ENCODE peak calls at places on chromosome 18, in four cellular contexts. R is IMR-90, B is H9, T is H1. N is an unnamed sample.

GRCh38 chr18:67432806-67433205 is 83.7 kb downstream of the DSEL start:
- DNase-seq in R (peak; percentile 63), B (no peak), T (no peak), N (no peak)

GRCh38 chr18:22448238-22448637 is 30.5 kb upstream of the CTAGE1 start:
- DNase-seq in R (no peak), B (no peak), T (no peak), N (no peak)

GRCh38 chr18:73901589-73901988 is 246.0 kb downstream of the FBXO15 start:
- DNase-seq in R (no peak), B (no peak), T (no peak), N (no peak)

GRCh38 chr18:41449612-41450011 is 505.4 kb upstream of the PIK3C3 start:
- DNase-seq in R (no peak), B (no peak), T (no peak), N (no peak)

GRCh38 chr18:702957-703659 is 9.3 kb downstream of the ENOSF1 start:
- DNase-seq in R (peak; percentile 91), B (no peak), T (peak; percentile 23), N (no peak)

GRCh38 chr18:70649683-70650082 is 360.8 kb downstream of the SOCS6 start:
- DNase-seq in R (no peak), B (no peak), T (no peak), N (no peak)

GRCh38 chr18:48818329-48819254 is 132.2 kb downstream of the SMAD7 start:
- DNase-seq in R (no peak), B (peak; percentile 17), T (peak; percentile 37), N (no peak)

GRCh38 chr18:70015127-70015526 is 67.5 kb upstream of the CD226 start:
- DNase-seq in R (no peak), B (no peak), T (no peak), N (no peak)

GRCh38 chr18:421236-422155 is 79.0 kb downstream of the COLEC12 start:
- DNase-seq in R (peak; percentile 64), B (no peak), T (no peak), N (no peak)

GRCh38 chr18:57805117-57805516 is 2.0 kb upstream of the ATP8B1 start:
- DNase-seq in R (no peak), B (no peak), T (no peak), N (no peak)

GRCh38 chr18:57806201-57806890 is 3.2 kb upstream of the ATP8B1 start:
- DNase-seq in R (no peak), B (no peak), T (no peak), N (no peak)

GRCh38 chr18:57807336-57808117 is 4.4 kb upstream of the ATP8B1 start:
- DNase-seq in R (peak; percentile 82), B (no peak), T (no peak), N (no peak)

GRCh38 chr18:57809190-57809589 is 6.1 kb upstream of the ATP8B1 start:
- DNase-seq in R (no peak), B (no peak), T (no peak), N (no peak)

DNA sequence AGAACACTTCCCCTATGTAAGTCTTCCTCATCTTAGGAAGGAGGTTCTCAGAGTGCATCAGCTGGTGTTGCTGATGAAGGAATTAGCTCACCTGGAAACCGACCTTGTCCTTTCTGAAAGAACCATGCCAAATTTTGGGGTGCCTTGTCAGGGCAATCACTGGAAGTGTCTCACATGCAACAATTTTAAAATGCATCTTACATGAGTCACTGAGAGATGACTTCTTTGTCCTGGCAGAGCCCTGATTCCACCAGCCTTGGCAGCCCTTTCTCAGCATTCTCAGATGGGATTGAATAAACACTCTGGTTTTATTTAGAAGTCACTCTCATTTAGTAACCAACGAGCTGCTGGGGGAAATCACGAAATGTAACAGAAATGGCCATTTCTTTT is 3.8 kb upstream of the ATP8B1 start:
- DNase-seq in R (peak; percentile 89), B (no peak), T (no peak), N (no peak)
- H3K4me2 ChIP-seq in R (peak overlapping the region; percentile 90), B (no peak overlapping the region), T (no peak overlapping the region), N (no peak overlapping the region)

GRCh38 chr18:50115095-50115494 is 79.9 kb downstream of the MYO5B start:
- DNase-seq in R (no peak), B (no peak), T (no peak), N (no peak)

GRCh38 chr18:50114448-50114847 is 80.5 kb downstream of the MYO5B start:
- DNase-seq in R (no peak), B (no peak), T (no peak), N (no peak)

GRCh38 chr18:50113726-50114125 is 81.2 kb downstream of the MYO5B start:
- DNase-seq in R (no peak), B (no peak), T (no peak), N (no peak)

GRCh38 chr18:50107468-50107867 is 87.5 kb downstream of the MYO5B start:
- DNase-seq in R (no peak), B (no peak), T (no peak), N (no peak)

DNA sequence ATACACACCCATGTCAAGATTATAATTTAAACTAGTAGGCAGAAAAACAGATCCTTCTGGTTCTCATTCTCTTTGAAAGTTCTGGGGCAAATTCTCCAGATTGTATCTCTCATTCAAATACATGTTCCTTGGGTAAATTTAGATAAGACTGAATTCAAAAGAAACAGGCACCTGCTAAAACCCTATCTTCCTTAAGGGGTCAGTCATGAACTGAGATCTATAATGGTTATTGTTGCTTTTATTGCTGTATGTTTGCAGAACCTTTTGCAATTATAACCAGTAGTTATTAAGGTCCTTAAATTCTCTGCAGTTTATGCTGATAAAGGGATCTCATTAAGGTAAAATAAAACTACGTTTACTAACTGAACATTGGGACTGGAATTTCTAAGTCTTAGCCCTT is 83.5 kb downstream of the MYO5B start:
- DNase-seq in R (no peak), B (no peak), T (no peak), N (no peak)
- H3K27me3 ChIP-seq in R (no peaks in the 10 kb centered on the region), B (no peaks in the 10 kb centered on the region), T (no peaks in the 10 kb centered on the region), N (peaks cover 2% of the 10 kb centered on the region)

DNA sequence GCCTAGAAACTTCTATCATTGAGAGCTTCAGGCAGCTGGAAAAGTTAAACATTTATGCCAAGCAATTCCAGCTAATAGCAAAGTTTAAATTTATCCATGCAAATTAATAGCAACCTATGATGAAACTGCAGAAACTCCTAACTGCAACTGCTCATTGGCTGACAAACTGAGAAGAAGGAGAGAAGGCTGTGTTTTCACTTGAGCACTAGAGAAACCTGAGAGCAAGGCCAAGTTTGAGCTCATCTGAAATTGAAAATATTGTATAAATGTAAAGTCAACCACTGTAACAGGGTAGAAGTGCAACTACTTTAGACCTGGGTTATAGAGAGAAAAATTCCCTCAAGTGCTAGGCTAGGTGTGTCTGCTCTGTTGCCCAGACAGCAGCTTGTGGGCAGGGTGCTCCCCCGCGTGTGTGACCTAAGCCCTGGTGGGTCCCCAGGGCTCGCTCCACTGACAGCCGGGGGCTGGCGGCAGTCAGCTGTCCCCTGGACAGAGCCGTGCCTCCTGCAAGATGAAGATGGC is 50.2 kb downstream of the CABYR start:
- DNase-seq in R (peak; percentile 70), B (no peak), T (no peak), N (no peak)
- H3K23ac ChIP-seq in R (no peak overlapping the region), B (no peak overlapping the region), T (no peak overlapping the region), N (no peak overlapping the region)

DNA sequence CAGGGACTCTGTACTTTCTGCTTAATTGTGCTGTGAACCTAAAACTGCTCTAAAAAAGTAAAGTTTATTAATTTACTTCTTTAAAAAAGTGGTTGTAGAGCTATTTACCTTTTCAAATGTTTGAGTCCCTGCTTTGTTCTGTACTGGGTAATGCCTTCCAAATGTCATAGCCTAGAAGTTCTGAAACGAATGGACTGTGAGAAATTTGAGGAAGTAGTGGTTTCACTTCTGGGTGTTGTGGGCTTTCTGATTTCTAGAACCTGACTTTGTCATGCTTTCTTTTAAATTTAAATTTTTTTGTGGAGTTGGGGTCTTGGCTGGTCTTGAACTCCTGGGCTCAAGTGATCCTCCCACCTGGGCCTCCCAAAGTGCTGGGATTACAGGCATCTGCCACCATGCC is 44.6 kb downstream of the SMAD4 start:
- DNase-seq in R (no peak), B (no peak), T (no peak), N (no peak)
- H3K4me2 ChIP-seq in R (no peak overlapping the region), B (no peak overlapping the region), T (no peak overlapping the region), N (no peak overlapping the region)

GRCh38 chr18:78619854-78620253 is 359.8 kb upstream of the SALL3 start:
- DNase-seq in R (no peak), B (peak; percentile 36), T (no peak), N (no peak)
- H3K27me3 ChIP-seq in R (no peaks in the 10 kb centered on the region), B (no peaks in the 10 kb centered on the region), T (no peaks in the 10 kb centered on the region), N (no peaks in the 10 kb centered on the region)

GRCh38 chr18:50967714-50968661 is at the start of gene ELAC1:
- DNase-seq in R (peak; percentile 76), B (peak; percentile 70), T (peak; percentile 81), N (peak; percentile 64)
- H3K23ac ChIP-seq in R (peak within 1 kb of the TSS; percentile 80), B (no peak within 1 kb of the TSS), T (no peak within 1 kb of the TSS), N (peak within 1 kb of the TSS; percentile 90)

DNA sequence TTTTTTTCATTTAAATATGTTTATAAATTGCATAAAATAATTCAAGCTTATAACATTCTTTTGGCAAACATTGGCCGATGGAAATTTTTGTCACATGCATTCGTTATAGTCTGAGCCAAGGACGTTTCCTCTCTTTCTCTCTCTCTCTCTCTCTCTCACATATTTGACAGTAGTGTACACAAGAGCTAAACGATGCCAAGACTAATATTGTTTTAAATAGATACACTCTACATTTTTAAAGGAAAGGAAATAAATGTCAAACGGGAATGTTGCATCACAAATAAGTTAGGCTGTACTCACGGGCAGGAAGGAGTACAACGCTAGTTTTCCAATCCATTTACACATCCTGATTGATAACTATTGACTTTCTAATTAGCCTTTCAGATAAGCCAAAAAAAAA is 251.2 kb upstream of the SMIM21 start:
- DNase-seq in R (no peak), B (no peak), T (no peak), N (no peak)
- H3K4me2 ChIP-seq in R (no peak overlapping the region), B (no peak overlapping the region), T (no peak overlapping the region), N (no peak overlapping the region)

N was measured in neuronal stem cell.